ENCODE peak calls at places on chromosome 19, in nine cellular contexts. H is IMR-90, O is body of pancreas, R is uterus, L is right atrium auricular region, G is prostate gland, S is esophagus squamous epithelium, T is tibial artery, J is cardiac muscle cell. Z is an unnamed sample.

GRCh38 chr19:47755065-47755761 is 9.9 kb downstream of the NOP53 start:
- DNase-seq in H (no peak), O (no peak), R (no peak), L (no peak), G (no peak), S (no peak), T (no peak), J (no peak), Z (no peak)

GRCh38 chr19:49436381-49437017 is 4.8 kb downstream of the SLC17A7 start:
- DNase-seq in H (no peak), O (peak; percentile 41), R (no peak), L (no peak), G (no peak), S (no peak), T (no peak), J (no peak), Z (no peak)

GRCh38 chr19:21655540-21656126 is 111.7 kb downstream of the ZNF100 start:
- DNase-seq in H (no peak), O (no peak), R (no peak), L (no peak), G (no peak), S (no peak), T (no peak), J (no peak), Z (no peak)

GRCh38 chr19:10923503-10924076 is 4.8 kb downstream of the YIPF2 start:
- DNase-seq in H (no peak), O (no peak), R (no peak), L (no peak), G (no peak), S (no peak), T (no peak), J (no peak), Z (no peak)

GRCh38 chr19:48481191-48481500 is 12.0 kb downstream of the CYTH2 start:
- DNase-seq in H (peak; percentile 30), O (no peak), R (no peak), L (no peak), G (no peak), S (no peak), T (no peak), J (peak; percentile 49), Z (no peak)

GRCh38 chr19:54673222-54673621 is 10.4 kb downstream of the LILRB4 start:
- DNase-seq in H (no peak), O (no peak), R (no peak), L (no peak), G (no peak), S (no peak), T (no peak), J (no peak), Z (no peak)

GRCh38 chr19:12800873-12801465 is 631 bp downstream of the PRDX2 start:
- DNase-seq in H (no peak), O (peak; percentile 60), R (no peak), L (no peak), G (no peak), S (no peak), T (peak; percentile 71), J (no peak), Z (no peak)

GRCh38 chr19:38912600-38913514 is 871 bp upstream of the CCER2 start:
- DNase-seq in H (no peak), O (no peak), R (no peak), L (no peak), G (no peak), S (no peak), T (no peak), J (no peak), Z (no peak)

GRCh38 chr19:43510713-43511112 is 6.2 kb upstream of the PHLDB3 start:
- DNase-seq in H (no peak), O (no peak), R (no peak), L (no peak), G (no peak), S (no peak), T (no peak), J (no peak), Z (no peak)

GRCh38 chr19:43505186-43505456 is 575 bp upstream of the PHLDB3 start:
- DNase-seq in H (no peak), O (no peak), R (no peak), L (no peak), G (no peak), S (no peak), T (no peak), J (no peak), Z (no peak)

GRCh38 chr19:43506629-43507028 is 2.1 kb upstream of the PHLDB3 start:
- DNase-seq in H (no peak), O (no peak), R (no peak), L (no peak), G (no peak), S (no peak), T (no peak), J (no peak), Z (no peak)

GRCh38 chr19:43505941-43506340 is 1.4 kb upstream of the PHLDB3 start:
- DNase-seq in H (no peak), O (no peak), R (no peak), L (no peak), G (no peak), S (no peak), T (no peak), J (no peak), Z (no peak)

GRCh38 chr19:43507880-43508279 is 3.3 kb upstream of the PHLDB3 start:
- DNase-seq in H (no peak), O (no peak), R (no peak), L (no peak), G (no peak), S (no peak), T (no peak), J (no peak), Z (no peak)
- TF ChIP-seq CTCF in H (no peak), O (no peak), R (no peak), L (no peak), G (no peak), S (no peak), T (no peak), J (no peak), Z (no peak)

DNA sequence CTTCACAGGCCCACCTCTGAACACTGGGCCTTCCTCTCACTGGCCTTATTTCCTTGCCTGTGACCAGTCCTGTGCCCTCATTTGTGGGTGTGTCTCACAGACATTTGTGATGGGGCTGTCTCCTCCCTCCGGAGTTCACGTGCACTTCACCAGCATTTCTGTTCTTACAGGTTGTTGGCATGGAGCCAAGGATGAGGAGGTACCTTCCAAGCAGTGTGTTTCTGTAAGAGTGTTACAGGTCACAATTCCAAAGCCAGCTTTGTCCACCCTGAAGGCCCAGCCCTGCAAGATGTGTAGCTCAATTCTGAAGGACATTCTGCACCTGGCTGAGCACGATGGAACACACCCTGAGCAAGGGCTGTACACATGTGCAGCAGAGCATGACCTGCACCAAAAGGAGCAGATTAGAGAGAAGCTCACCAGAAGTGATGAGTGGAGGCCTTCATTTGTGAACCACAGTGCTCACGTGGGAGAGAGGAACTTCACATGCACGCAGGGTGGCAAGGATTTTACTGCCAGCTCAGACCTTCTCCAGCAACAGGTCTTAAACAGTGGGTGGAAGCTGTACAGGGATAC is 8.1 kb downstream of the ZNF749 start:
- DNase-seq in H (no peak), O (no peak), R (no peak), L (no peak), G (no peak), S (no peak), T (no peak), J (no peak), Z (no peak)
- H3K9me3 ChIP-seq in H (peaks cover 22% of the 10 kb centered on the region), O (peaks cover 40% of the 10 kb centered on the region), R (peaks cover 70% of the 10 kb centered on the region), L (no peaks in the 10 kb centered on the region), G (no peaks in the 10 kb centered on the region), S (peaks cover 95% of the 10 kb centered on the region), T (peaks cover 70% of the 10 kb centered on the region), J (no peaks in the 10 kb centered on the region), Z (peaks cover 62% of the 10 kb centered on the region)

DNA sequence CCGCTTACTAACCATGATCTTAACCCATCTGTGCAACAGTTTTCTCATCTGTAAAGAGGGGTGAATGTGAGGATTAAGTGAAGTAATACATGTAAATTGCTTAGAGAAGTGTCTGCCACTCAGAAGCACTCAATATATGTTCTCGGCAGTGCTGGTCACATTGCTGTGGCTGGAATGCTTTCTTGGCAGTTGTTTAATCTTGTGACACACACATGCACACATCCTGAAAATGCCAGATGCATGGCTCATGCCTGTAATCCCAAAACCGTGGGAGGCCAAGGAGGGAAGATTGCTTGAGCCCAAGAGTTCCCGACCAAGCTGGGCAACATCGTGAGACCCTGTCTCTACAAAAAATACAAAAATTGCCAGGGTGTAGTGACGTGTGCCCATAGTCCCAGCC is 4.9 kb upstream of the DMKN start:
- DNase-seq in H (peak; percentile 98), O (no peak), R (no peak), L (no peak), G (no peak), S (no peak), T (no peak), J (peak; percentile 98), Z (no peak)
- H3K27me3 ChIP-seq in H (no peaks in the 10 kb centered on the region), O (no peaks in the 10 kb centered on the region), R (no peaks in the 10 kb centered on the region), L (no peaks in the 10 kb centered on the region), G (peaks cover 4% of the 10 kb centered on the region), S (no peaks in the 10 kb centered on the region), T (peaks cover 26% of the 10 kb centered on the region), J (no peaks in the 10 kb centered on the region), Z (no peaks in the 10 kb centered on the region)

GRCh38 chr19:18521692-18522123 is at the start of gene ELL:
- DNase-seq in H (no peak), O (no peak), R (no peak), L (no peak), G (no peak), S (no peak), T (no peak), J (no peak), Z (no peak)
- TF ChIP-seq CTCF in H (no peak), O (no peak), R (no peak), L (no peak), G (no peak), S (peak; percentile 19), T (no peak), J (no peak), Z (no peak)

GRCh38 chr19:56423985-56424353 is 19.8 kb downstream of the ZNF583 start:
- DNase-seq in H (no peak), O (no peak), R (no peak), L (no peak), G (no peak), S (no peak), T (no peak), J (no peak), Z (no peak)

DNA sequence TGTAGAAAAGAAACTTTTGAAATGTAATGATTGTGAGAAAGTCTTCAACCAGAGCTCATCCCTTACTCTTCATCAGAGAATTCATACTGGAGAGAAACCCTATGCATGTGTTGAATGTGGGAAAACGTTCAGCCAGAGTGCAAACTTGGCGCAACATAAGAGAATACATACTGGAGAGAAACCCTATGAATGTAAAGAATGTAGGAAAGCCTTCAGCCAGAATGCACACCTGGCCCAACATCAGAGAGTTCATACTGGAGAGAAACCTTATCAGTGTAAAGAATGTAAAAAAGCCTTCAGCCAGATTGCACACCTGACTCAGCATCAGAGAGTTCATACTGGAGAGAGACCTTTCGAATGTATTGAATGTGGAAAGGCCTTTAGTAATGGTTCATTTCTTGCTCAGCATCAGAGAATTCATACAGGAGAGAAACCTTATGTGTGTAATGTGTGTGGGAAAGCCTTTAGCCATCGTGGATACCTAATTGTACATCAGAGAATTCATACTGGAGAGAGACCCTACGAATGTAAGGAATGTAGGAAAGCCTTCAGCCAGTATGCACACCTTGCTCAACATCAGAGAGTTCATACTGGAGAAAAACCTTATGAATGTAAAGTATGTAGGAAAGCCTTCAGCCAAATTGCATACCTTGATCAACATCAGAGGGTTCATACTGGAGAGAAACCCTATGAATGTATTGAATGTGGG is 19.3 kb downstream of the ZNF583 start:
- DNase-seq in H (no peak), O (no peak), R (no peak), L (no peak), G (no peak), S (no peak), T (no peak), J (no peak), Z (no peak)
- H3K9me3 ChIP-seq in H (peaks cover 61% of the 10 kb centered on the region), O (peaks cover 66% of the 10 kb centered on the region), R (peaks cover 99% of the 10 kb centered on the region), L (peaks cover 89% of the 10 kb centered on the region), G (peaks cover 7% of the 10 kb centered on the region), S (peaks cover 100% of the 10 kb centered on the region), T (peaks cover 94% of the 10 kb centered on the region), J (peaks cover 20% of the 10 kb centered on the region), Z (peaks cover 97% of the 10 kb centered on the region)